ENCODE peak calls at places on chromosomes 7 and 10, in five cellular contexts. One of them, this sample, is unnamed.

GRCh38 chr7:20340839-20341238 is 10.1 kb downstream of the ITGB8 start:
- DNase-seq in hepatocyte: no peak
- DNase-seq in CD4-positive, alpha-beta T cell: no peak
- DNase-seq in glutamatergic neuron: no peak
- DNase-seq in endothelial cell of umbilical vein: no peak
- DNase-seq in this sample: no peak

GRCh38 chr10:70722820-70723424 is 50.6 kb downstream of the ADAMTS14 start:
- DNase-seq in endothelial cell of umbilical vein: no peak
- DNase-seq in glutamatergic neuron: no peak
- DNase-seq in hepatocyte: no peak
- DNase-seq in CD4-positive, alpha-beta T cell: no peak
- DNase-seq in this sample: no peak

GRCh38 chr7:115850774-115851173 is 179.8 kb downstream of the TFEC start:
- DNase-seq in glutamatergic neuron: no peak
- DNase-seq in endothelial cell of umbilical vein: no peak
- DNase-seq in hepatocyte: no peak
- DNase-seq in CD4-positive, alpha-beta T cell: no peak
- DNase-seq in this sample: no peak

GRCh38 chr7:104848386-104848990 is 165.5 kb upstream of the KMT2E start:
- DNase-seq in endothelial cell of umbilical vein: peak; percentile 62
- DNase-seq in glutamatergic neuron: peak; percentile 78
- DNase-seq in CD4-positive, alpha-beta T cell: peak; percentile 10
- DNase-seq in hepatocyte: peak; percentile 72
- DNase-seq in this sample: peak; percentile 61

GRCh38 chr10:16902606-16903005 is 85.4 kb upstream of the RSU1 start:
- DNase-seq in endothelial cell of umbilical vein: no peak
- DNase-seq in CD4-positive, alpha-beta T cell: no peak
- DNase-seq in glutamatergic neuron: no peak
- DNase-seq in hepatocyte: no peak
- DNase-seq in this sample: no peak

GRCh38 chr10:12181065-12181775 is 14.5 kb downstream of the NUDT5 start:
- DNase-seq in hepatocyte: no peak
- DNase-seq in glutamatergic neuron: no peak
- DNase-seq in endothelial cell of umbilical vein: no peak
- DNase-seq in CD4-positive, alpha-beta T cell: peak; percentile 62
- DNase-seq in this sample: no peak

GRCh38 chr7:44914992-44915607 is 29.8 kb upstream of the PURB start:
- DNase-seq in CD4-positive, alpha-beta T cell: peak; percentile 52
- DNase-seq in glutamatergic neuron: no peak
- DNase-seq in hepatocyte: no peak
- DNase-seq in endothelial cell of umbilical vein: no peak
- DNase-seq in this sample: no peak

GRCh38 chr10:131731780-131732630 is 168.8 kb upstream of the PPP2R2D start:
- DNase-seq in CD4-positive, alpha-beta T cell: no peak
- DNase-seq in hepatocyte: no peak
- DNase-seq in endothelial cell of umbilical vein: no peak
- DNase-seq in glutamatergic neuron: no peak
- DNase-seq in this sample: no peak

GRCh38 chr7:159167139-159167538 is 22.5 kb upstream of the VIPR2 start:
- DNase-seq in endothelial cell of umbilical vein: no peak
- DNase-seq in glutamatergic neuron: no peak
- DNase-seq in CD4-positive, alpha-beta T cell: no peak
- DNase-seq in hepatocyte: no peak
- DNase-seq in this sample: no peak

GRCh38 chr10:87794285-87794684 is 23.7 kb downstream of the ATAD1 start:
- DNase-seq in hepatocyte: no peak
- DNase-seq in glutamatergic neuron: no peak
- DNase-seq in endothelial cell of umbilical vein: no peak
- DNase-seq in CD4-positive, alpha-beta T cell: no peak
- DNase-seq in this sample: no peak

GRCh38 chr7:107304063-107304462 is 135.3 kb downstream of the HBP1 start:
- DNase-seq in glutamatergic neuron: no peak
- DNase-seq in CD4-positive, alpha-beta T cell: no peak
- DNase-seq in endothelial cell of umbilical vein: no peak
- DNase-seq in hepatocyte: no peak
- DNase-seq in this sample: no peak

GRCh38 chr7:12212051-12212485 is 974 bp downstream of the TMEM106B start:
- DNase-seq in CD4-positive, alpha-beta T cell: no peak
- DNase-seq in endothelial cell of umbilical vein: no peak
- DNase-seq in hepatocyte: peak; percentile 33
- DNase-seq in glutamatergic neuron: no peak
- DNase-seq in this sample: no peak

GRCh38 chr7:137304624-137305235 is 38.8 kb downstream of the PTN start:
- DNase-seq in hepatocyte: no peak
- DNase-seq in CD4-positive, alpha-beta T cell: no peak
- DNase-seq in endothelial cell of umbilical vein: no peak
- DNase-seq in glutamatergic neuron: no peak
- DNase-seq in this sample: no peak

GRCh38 chr10:85557077-85557476 is 809.5 kb downstream of the GRID1 start:
- DNase-seq in hepatocyte: no peak
- DNase-seq in CD4-positive, alpha-beta T cell: no peak
- DNase-seq in glutamatergic neuron: no peak
- DNase-seq in endothelial cell of umbilical vein: no peak
- DNase-seq in this sample: no peak

GRCh38 chr7:140070546-140070945 is 7.8 kb upstream of the PARP12 start:
- DNase-seq in CD4-positive, alpha-beta T cell: no peak
- DNase-seq in glutamatergic neuron: no peak
- DNase-seq in endothelial cell of umbilical vein: no peak
- DNase-seq in hepatocyte: no peak
- DNase-seq in this sample: no peak

GRCh38 chr7:143973870-143974446 is 19.3 kb downstream of the OR2F1 start:
- DNase-seq in hepatocyte: no peak
- DNase-seq in glutamatergic neuron: no peak
- DNase-seq in CD4-positive, alpha-beta T cell: no peak
- DNase-seq in endothelial cell of umbilical vein: no peak
- DNase-seq in this sample: no peak

GRCh38 chr10:104339469-104340098 is 1.3 kb upstream of the ITPRIP start:
- DNase-seq in glutamatergic neuron: no peak
- DNase-seq in endothelial cell of umbilical vein: peak; percentile 93
- DNase-seq in CD4-positive, alpha-beta T cell: no peak
- DNase-seq in hepatocyte: peak; percentile 61
- DNase-seq in this sample: no peak

GRCh38 chr10:104337527-104337984 is 709 bp downstream of the ITPRIP start:
- DNase-seq in endothelial cell of umbilical vein: peak; percentile 46
- DNase-seq in CD4-positive, alpha-beta T cell: no peak
- DNase-seq in glutamatergic neuron: no peak
- DNase-seq in hepatocyte: no peak
- DNase-seq in this sample: no peak

GRCh38 chr10:104336829-104337526 is 1.3 kb downstream of the ITPRIP start:
- DNase-seq in glutamatergic neuron: no peak
- DNase-seq in hepatocyte: no peak
- DNase-seq in endothelial cell of umbilical vein: peak; percentile 47
- DNase-seq in CD4-positive, alpha-beta T cell: no peak
- DNase-seq in this sample: no peak

GRCh38 chr10:104340099-104340594 is 1.9 kb upstream of the ITPRIP start:
- DNase-seq in hepatocyte: peak; percentile 53
- DNase-seq in endothelial cell of umbilical vein: no peak
- DNase-seq in CD4-positive, alpha-beta T cell: no peak
- DNase-seq in glutamatergic neuron: no peak
- DNase-seq in this sample: no peak

DNA sequence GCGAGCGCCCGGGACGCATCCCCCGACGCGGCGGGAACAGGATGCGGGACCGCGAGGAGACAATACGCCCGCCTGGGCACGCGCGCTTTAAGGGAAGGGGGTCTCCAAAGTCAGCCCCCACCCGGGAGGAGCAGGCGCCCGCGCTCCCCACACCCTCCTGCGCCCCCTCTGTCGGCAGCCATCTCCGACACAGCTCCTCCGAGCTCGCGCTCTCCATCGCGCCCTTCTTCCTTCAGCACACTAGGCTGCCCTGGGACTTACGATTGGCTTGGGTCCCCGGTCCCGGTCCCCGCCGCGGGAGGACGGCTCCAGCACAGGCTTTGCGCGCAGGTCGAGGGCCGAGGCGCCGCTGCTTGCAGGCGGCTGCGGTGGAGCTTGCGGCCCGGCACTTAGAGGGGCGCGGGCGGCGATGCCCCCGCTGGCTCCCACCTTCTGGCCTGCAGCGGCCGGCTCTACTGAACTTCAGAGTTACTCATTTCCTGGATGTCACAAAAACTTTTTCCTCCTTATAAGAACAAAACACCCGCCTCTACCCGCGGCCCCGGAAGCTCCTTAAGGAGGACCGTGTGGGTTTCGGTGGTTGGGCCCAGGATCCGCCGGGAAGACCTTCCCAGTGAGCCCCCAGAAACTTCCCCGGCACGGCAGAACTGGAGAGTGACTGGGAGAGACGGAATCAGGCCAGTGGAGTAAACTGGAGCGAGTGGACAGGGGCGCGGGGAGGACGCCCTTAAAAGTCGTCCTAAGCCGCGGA is at the start of gene ITPRIP:
- DNase-seq in glutamatergic neuron: peak; percentile 78
- DNase-seq in hepatocyte: peak; percentile 81
- DNase-seq in endothelial cell of umbilical vein: peak; percentile 93
- DNase-seq in CD4-positive, alpha-beta T cell: peak; percentile 56
- DNase-seq in this sample: peak; percentile 74
- TF ChIP-seq CTCF in glutamatergic neuron: peak; percentile 38
- TF ChIP-seq CTCF in hepatocyte: no peak
- TF ChIP-seq CTCF in endothelial cell of umbilical vein: peak; percentile 32
- TF ChIP-seq CTCF in CD4-positive, alpha-beta T cell: peak; percentile 24
- TF ChIP-seq CTCF in this sample: no peak

GRCh38 chr10:35758086-35758485 is 116.0 kb upstream of the FZD8 start:
- DNase-seq in hepatocyte: no peak
- DNase-seq in CD4-positive, alpha-beta T cell: no peak
- DNase-seq in glutamatergic neuron: no peak
- DNase-seq in endothelial cell of umbilical vein: no peak
- DNase-seq in this sample: no peak

GRCh38 chr10:35751347-35751746 is 109.3 kb upstream of the FZD8 start:
- DNase-seq in hepatocyte: no peak
- DNase-seq in glutamatergic neuron: no peak
- DNase-seq in endothelial cell of umbilical vein: no peak
- DNase-seq in CD4-positive, alpha-beta T cell: no peak
- DNase-seq in this sample: no peak

GRCh38 chr10:35754489-35754888 is 112.4 kb upstream of the FZD8 start:
- DNase-seq in glutamatergic neuron: no peak
- DNase-seq in hepatocyte: no peak
- DNase-seq in endothelial cell of umbilical vein: no peak
- DNase-seq in CD4-positive, alpha-beta T cell: no peak
- DNase-seq in this sample: no peak

GRCh38 chr10:35749230-35749629 is 107.1 kb upstream of the FZD8 start:
- DNase-seq in endothelial cell of umbilical vein: no peak
- DNase-seq in glutamatergic neuron: no peak
- DNase-seq in hepatocyte: no peak
- DNase-seq in CD4-positive, alpha-beta T cell: no peak
- DNase-seq in this sample: no peak

GRCh38 chr10:35752469-35753450 is 110.7 kb upstream of the FZD8 start:
- DNase-seq in CD4-positive, alpha-beta T cell: no peak
- DNase-seq in endothelial cell of umbilical vein: no peak
- DNase-seq in glutamatergic neuron: peak; percentile 14
- DNase-seq in hepatocyte: no peak
- DNase-seq in this sample: peak; percentile 25
- TF ChIP-seq CTCF in CD4-positive, alpha-beta T cell: no peak
- TF ChIP-seq CTCF in endothelial cell of umbilical vein: no peak
- TF ChIP-seq CTCF in glutamatergic neuron: no peak
- TF ChIP-seq CTCF in hepatocyte: no peak
- TF ChIP-seq CTCF in this sample: no peak

DNA sequence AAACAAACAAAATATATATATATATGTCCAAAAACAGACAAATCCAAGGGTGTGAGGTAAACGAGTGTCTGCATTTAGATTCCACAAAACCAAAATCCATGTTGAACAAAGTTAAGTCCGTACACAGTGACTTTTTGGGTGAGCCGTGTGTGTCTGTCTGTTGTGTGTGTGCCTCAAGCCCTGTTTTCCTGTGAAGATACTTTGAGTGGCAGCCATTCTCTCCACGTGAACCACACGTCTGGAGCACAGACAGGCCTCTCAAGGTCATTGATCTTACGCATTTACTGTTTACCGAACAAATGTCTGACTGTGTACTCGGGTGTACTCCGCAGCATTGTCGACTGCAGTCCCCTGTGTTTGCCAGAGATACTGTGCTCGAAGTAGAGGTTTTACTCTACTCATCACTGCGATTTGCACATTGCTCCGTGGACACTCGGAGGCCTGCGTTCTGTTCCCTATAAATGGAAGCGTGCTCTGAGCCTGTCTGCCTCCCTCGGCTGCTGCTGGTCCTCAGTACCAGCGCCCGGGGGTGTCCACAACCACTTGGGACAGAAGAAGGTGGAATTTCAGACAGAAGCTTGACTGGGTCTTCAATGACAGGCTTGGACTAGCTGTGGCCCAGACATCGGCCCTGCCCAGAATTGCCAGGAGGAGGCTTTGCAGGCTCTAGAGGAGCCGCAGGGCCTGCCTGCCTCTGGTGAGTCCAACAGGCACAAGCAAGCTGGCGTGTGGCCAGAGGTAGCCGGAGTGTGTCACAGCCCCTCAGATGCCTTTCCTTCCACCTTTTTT is 22.1 kb downstream of the CYP17A1 start:
- DNase-seq in glutamatergic neuron: peak; percentile 25
- DNase-seq in endothelial cell of umbilical vein: peak; percentile 78
- DNase-seq in CD4-positive, alpha-beta T cell: no peak
- DNase-seq in hepatocyte: peak; percentile 54
- DNase-seq in this sample: peak; percentile 87
- TF ChIP-seq CTCF in glutamatergic neuron: no peak
- TF ChIP-seq CTCF in endothelial cell of umbilical vein: no peak
- TF ChIP-seq CTCF in CD4-positive, alpha-beta T cell: no peak
- TF ChIP-seq CTCF in hepatocyte: no peak
- TF ChIP-seq CTCF in this sample: no peak

GRCh38 chr10:91552706-91553105 is 80.2 kb downstream of the PPP1R3C start:
- DNase-seq in hepatocyte: peak; percentile 23
- DNase-seq in glutamatergic neuron: no peak
- DNase-seq in endothelial cell of umbilical vein: peak; percentile 22
- DNase-seq in CD4-positive, alpha-beta T cell: no peak
- DNase-seq in this sample: no peak
- TF ChIP-seq CTCF in hepatocyte: peak; percentile 47
- TF ChIP-seq CTCF in glutamatergic neuron: no peak
- TF ChIP-seq CTCF in endothelial cell of umbilical vein: peak; percentile 55
- TF ChIP-seq CTCF in CD4-positive, alpha-beta T cell: no peak
- TF ChIP-seq CTCF in this sample: no peak

DNA sequence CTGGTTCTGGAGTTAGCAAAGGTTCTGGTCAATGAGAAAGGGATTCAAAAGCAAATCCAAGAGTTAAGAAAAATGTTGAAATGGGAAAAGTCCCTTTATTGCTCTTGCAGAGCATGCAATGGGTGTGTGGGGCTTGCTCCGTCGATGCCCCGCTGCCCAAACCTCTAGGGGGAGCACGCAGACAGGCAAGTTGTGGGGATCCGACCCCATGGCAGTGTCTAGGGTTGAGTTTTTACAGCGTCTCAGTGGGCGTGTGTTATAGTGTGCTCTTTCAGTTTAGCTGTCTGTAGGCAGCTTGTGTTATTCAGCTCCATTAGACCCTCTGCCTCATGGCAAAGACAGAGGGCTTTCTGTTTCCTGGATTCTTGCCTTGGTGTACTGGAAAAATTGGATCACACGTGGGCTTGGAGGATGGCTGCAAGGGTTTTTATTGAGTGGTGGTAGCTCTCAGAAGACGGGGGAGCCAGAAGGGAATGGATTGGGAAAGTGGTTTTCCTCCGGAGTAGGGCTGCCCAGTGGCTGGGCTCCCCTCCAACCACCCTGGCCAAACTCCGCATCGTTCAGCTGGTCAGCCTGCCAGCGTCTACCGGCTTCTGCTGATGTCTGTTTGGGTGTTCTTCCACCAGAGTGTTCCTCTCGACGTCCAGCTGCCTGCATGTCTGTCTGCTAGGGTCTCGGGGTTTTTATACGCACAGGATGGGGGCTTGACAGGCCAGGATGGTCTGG is 102.3 kb upstream of the PLXDC2 start:
- DNase-seq in CD4-positive, alpha-beta T cell: no peak
- DNase-seq in glutamatergic neuron: no peak
- DNase-seq in endothelial cell of umbilical vein: no peak
- DNase-seq in hepatocyte: no peak
- DNase-seq in this sample: no peak
- TF ChIP-seq CTCF in CD4-positive, alpha-beta T cell: no peak
- TF ChIP-seq CTCF in glutamatergic neuron: no peak
- TF ChIP-seq CTCF in endothelial cell of umbilical vein: no peak
- TF ChIP-seq CTCF in hepatocyte: no peak
- TF ChIP-seq CTCF in this sample: no peak